ENCODE peak calls at places on chromosomes 11 and 22, in eight cellular contexts. One of them, this sample, is unnamed.

GRCh38 chr11:110356769-110357671 is 60.6 kb upstream of the RDX start:
- DNase-seq in activated naive CD4-positive, alpha-beta T cell treated with anti-CD3 and anti-CD28 coated beads, Interleukin-2, amount 50 U/mL, for 16 hours: no peak
- DNase-seq in hepatocyte: peak
- DNase-seq in left ventricle myocardium inferior: no peak
- DNase-seq in caudate nucleus: no peak
- DNase-seq in KBM-7: no peak
- DNase-seq in WTC11: no peak
- DNase-seq in GM06990: no peak
- DNase-seq in this sample: peak

GRCh38 chr11:124602193-124602592 is 9.0 kb upstream of the PANX3 start:
- DNase-seq in activated naive CD4-positive, alpha-beta T cell treated with anti-CD3 and anti-CD28 coated beads, Interleukin-2, amount 50 U/mL, for 16 hours: no peak
- DNase-seq in hepatocyte: no peak
- DNase-seq in caudate nucleus: no peak
- DNase-seq in WTC11: no peak
- DNase-seq in GM06990: no peak
- DNase-seq in KBM-7: no peak
- DNase-seq in left ventricle myocardium inferior: no peak
- DNase-seq in this sample: no peak

GRCh38 chr11:67584205-67584880 is 731 bp downstream of the GSTP1 start:
- DNase-seq in caudate nucleus: peak
- DNase-seq in KBM-7: peak
- DNase-seq in GM06990: peak
- DNase-seq in activated naive CD4-positive, alpha-beta T cell treated with anti-CD3 and anti-CD28 coated beads, Interleukin-2, amount 50 U/mL, for 16 hours: peak
- DNase-seq in left ventricle myocardium inferior: peak
- DNase-seq in WTC11: peak
- DNase-seq in hepatocyte: peak
- DNase-seq in this sample: peak

GRCh38 chr22:29479417-29480261 is at the start of gene NEFH:
- DNase-seq in KBM-7: no peak
- DNase-seq in hepatocyte: peak
- DNase-seq in WTC11: peak
- DNase-seq in left ventricle myocardium inferior: no peak
- DNase-seq in activated naive CD4-positive, alpha-beta T cell treated with anti-CD3 and anti-CD28 coated beads, Interleukin-2, amount 50 U/mL, for 16 hours: no peak
- DNase-seq in caudate nucleus: peak
- DNase-seq in GM06990: no peak
- DNase-seq in this sample: no peak

GRCh38 chr11:43521471-43521870 is 159.1 kb upstream of the HSD17B12 start:
- DNase-seq in activated naive CD4-positive, alpha-beta T cell treated with anti-CD3 and anti-CD28 coated beads, Interleukin-2, amount 50 U/mL, for 16 hours: no peak
- DNase-seq in KBM-7: no peak
- DNase-seq in caudate nucleus: no peak
- DNase-seq in GM06990: no peak
- DNase-seq in hepatocyte: no peak
- DNase-seq in WTC11: no peak
- DNase-seq in left ventricle myocardium inferior: no peak
- DNase-seq in this sample: no peak

GRCh38 chr22:46052331-46052771 is 75.4 kb upstream of the WNT7B start:
- DNase-seq in WTC11: peak
- DNase-seq in GM06990: no peak
- DNase-seq in KBM-7: no peak
- DNase-seq in hepatocyte: no peak
- DNase-seq in caudate nucleus: no peak
- DNase-seq in left ventricle myocardium inferior: peak
- DNase-seq in activated naive CD4-positive, alpha-beta T cell treated with anti-CD3 and anti-CD28 coated beads, Interleukin-2, amount 50 U/mL, for 16 hours: no peak
- DNase-seq in this sample: no peak

GRCh38 chr11:19933801-19934488 is 221.3 kb downstream of the NAV2 start:
- DNase-seq in WTC11: no peak
- DNase-seq in activated naive CD4-positive, alpha-beta T cell treated with anti-CD3 and anti-CD28 coated beads, Interleukin-2, amount 50 U/mL, for 16 hours: no peak
- DNase-seq in KBM-7: no peak
- DNase-seq in GM06990: no peak
- DNase-seq in hepatocyte: no peak
- DNase-seq in left ventricle myocardium inferior: no peak
- DNase-seq in caudate nucleus: no peak
- DNase-seq in this sample: no peak

GRCh38 chr11:45616802-45617549 is 48.4 kb downstream of the CHST1 start:
- DNase-seq in left ventricle myocardium inferior: no peak
- DNase-seq in hepatocyte: no peak
- DNase-seq in WTC11: no peak
- DNase-seq in GM06990: no peak
- DNase-seq in activated naive CD4-positive, alpha-beta T cell treated with anti-CD3 and anti-CD28 coated beads, Interleukin-2, amount 50 U/mL, for 16 hours: no peak
- DNase-seq in caudate nucleus: no peak
- DNase-seq in KBM-7: no peak
- DNase-seq in this sample: no peak

GRCh38 chr11:96169250-96169649 is 173.7 kb downstream of the MAML2 start:
- DNase-seq in hepatocyte: no peak
- DNase-seq in caudate nucleus: no peak
- DNase-seq in GM06990: no peak
- DNase-seq in WTC11: no peak
- DNase-seq in left ventricle myocardium inferior: no peak
- DNase-seq in KBM-7: no peak
- DNase-seq in activated naive CD4-positive, alpha-beta T cell treated with anti-CD3 and anti-CD28 coated beads, Interleukin-2, amount 50 U/mL, for 16 hours: no peak
- DNase-seq in this sample: peak

GRCh38 chr11:34284836-34285235 is 73.0 kb downstream of the ABTB2 start:
- DNase-seq in KBM-7: no peak
- DNase-seq in activated naive CD4-positive, alpha-beta T cell treated with anti-CD3 and anti-CD28 coated beads, Interleukin-2, amount 50 U/mL, for 16 hours: no peak
- DNase-seq in hepatocyte: no peak
- DNase-seq in GM06990: no peak
- DNase-seq in WTC11: no peak
- DNase-seq in caudate nucleus: no peak
- DNase-seq in left ventricle myocardium inferior: no peak
- DNase-seq in this sample: no peak

GRCh38 chr11:86291466-86292262 is 10.4 kb upstream of the HIKESHI start:
- DNase-seq in KBM-7: peak
- DNase-seq in left ventricle myocardium inferior: no peak
- DNase-seq in hepatocyte: peak
- DNase-seq in GM06990: no peak
- DNase-seq in activated naive CD4-positive, alpha-beta T cell treated with anti-CD3 and anti-CD28 coated beads, Interleukin-2, amount 50 U/mL, for 16 hours: peak
- DNase-seq in WTC11: peak
- DNase-seq in caudate nucleus: no peak
- DNase-seq in this sample: peak

GRCh38 chr11:73961321-73961720 is 10.5 kb downstream of the DNAJB13 start:
- DNase-seq in left ventricle myocardium inferior: no peak
- DNase-seq in caudate nucleus: no peak
- DNase-seq in KBM-7: no peak
- DNase-seq in hepatocyte: no peak
- DNase-seq in WTC11: no peak
- DNase-seq in activated naive CD4-positive, alpha-beta T cell treated with anti-CD3 and anti-CD28 coated beads, Interleukin-2, amount 50 U/mL, for 16 hours: no peak
- DNase-seq in GM06990: no peak
- DNase-seq in this sample: no peak

GRCh38 chr11:30564994-30565393 is 21.2 kb downstream of the MPPED2 start:
- DNase-seq in WTC11: no peak
- DNase-seq in hepatocyte: no peak
- DNase-seq in left ventricle myocardium inferior: no peak
- DNase-seq in KBM-7: no peak
- DNase-seq in caudate nucleus: no peak
- DNase-seq in GM06990: no peak
- DNase-seq in activated naive CD4-positive, alpha-beta T cell treated with anti-CD3 and anti-CD28 coated beads, Interleukin-2, amount 50 U/mL, for 16 hours: no peak
- DNase-seq in this sample: no peak

GRCh38 chr11:67438121-67438902 is 830 bp upstream of the PTPRCAP start:
- DNase-seq in KBM-7: no peak
- DNase-seq in WTC11: no peak
- DNase-seq in caudate nucleus: no peak
- DNase-seq in hepatocyte: no peak
- DNase-seq in left ventricle myocardium inferior: no peak
- DNase-seq in GM06990: peak
- DNase-seq in activated naive CD4-positive, alpha-beta T cell treated with anti-CD3 and anti-CD28 coated beads, Interleukin-2, amount 50 U/mL, for 16 hours: peak
- DNase-seq in this sample: no peak

GRCh38 chr11:84721561-84721961 is 905.6 kb downstream of the DLG2 start:
- DNase-seq in GM06990: no peak
- DNase-seq in WTC11: no peak
- DNase-seq in KBM-7: no peak
- DNase-seq in caudate nucleus: no peak
- DNase-seq in activated naive CD4-positive, alpha-beta T cell treated with anti-CD3 and anti-CD28 coated beads, Interleukin-2, amount 50 U/mL, for 16 hours: no peak
- DNase-seq in hepatocyte: no peak
- DNase-seq in left ventricle myocardium inferior: no peak
- DNase-seq in this sample: no peak

GRCh38 chr11:202490-202889 is 4.7 kb downstream of the BET1L start:
- DNase-seq in activated naive CD4-positive, alpha-beta T cell treated with anti-CD3 and anti-CD28 coated beads, Interleukin-2, amount 50 U/mL, for 16 hours: no peak
- DNase-seq in hepatocyte: no peak
- DNase-seq in KBM-7: no peak
- DNase-seq in caudate nucleus: no peak
- DNase-seq in left ventricle myocardium inferior: no peak
- DNase-seq in GM06990: no peak
- DNase-seq in WTC11: no peak
- DNase-seq in this sample: no peak

GRCh38 chr22:48782326-48782725 is 1045.3 kb downstream of the BRD1 start:
- DNase-seq in WTC11: no peak
- DNase-seq in left ventricle myocardium inferior: no peak
- DNase-seq in hepatocyte: no peak
- DNase-seq in KBM-7: no peak
- DNase-seq in caudate nucleus: no peak
- DNase-seq in activated naive CD4-positive, alpha-beta T cell treated with anti-CD3 and anti-CD28 coated beads, Interleukin-2, amount 50 U/mL, for 16 hours: no peak
- DNase-seq in GM06990: no peak
- DNase-seq in this sample: no peak

GRCh38 chr22:35425971-35426800 is 26.2 kb downstream of the MCM5 start:
- DNase-seq in caudate nucleus: no peak
- DNase-seq in hepatocyte: peak
- DNase-seq in KBM-7: no peak
- DNase-seq in GM06990: no peak
- DNase-seq in left ventricle myocardium inferior: no peak
- DNase-seq in WTC11: peak
- DNase-seq in activated naive CD4-positive, alpha-beta T cell treated with anti-CD3 and anti-CD28 coated beads, Interleukin-2, amount 50 U/mL, for 16 hours: no peak
- DNase-seq in this sample: no peak

GRCh38 chr11:72591785-72592490 is 82.3 kb downstream of the PDE2A start:
- DNase-seq in activated naive CD4-positive, alpha-beta T cell treated with anti-CD3 and anti-CD28 coated beads, Interleukin-2, amount 50 U/mL, for 16 hours: peak
- DNase-seq in GM06990: peak
- DNase-seq in KBM-7: no peak
- DNase-seq in WTC11: no peak
- DNase-seq in caudate nucleus: peak
- DNase-seq in hepatocyte: no peak
- DNase-seq in left ventricle myocardium inferior: no peak
- DNase-seq in this sample: no peak

GRCh38 chr11:132408877-132409276 is 1038.5 kb downstream of the NTM start:
- DNase-seq in GM06990: peak
- DNase-seq in KBM-7: no peak
- DNase-seq in caudate nucleus: no peak
- DNase-seq in left ventricle myocardium inferior: no peak
- DNase-seq in activated naive CD4-positive, alpha-beta T cell treated with anti-CD3 and anti-CD28 coated beads, Interleukin-2, amount 50 U/mL, for 16 hours: no peak
- DNase-seq in hepatocyte: no peak
- DNase-seq in WTC11: no peak
- DNase-seq in this sample: no peak

GRCh38 chr11:120079750-120080610 is 57.9 kb downstream of the TRIM29 start:
- DNase-seq in GM06990: no peak
- DNase-seq in activated naive CD4-positive, alpha-beta T cell treated with anti-CD3 and anti-CD28 coated beads, Interleukin-2, amount 50 U/mL, for 16 hours: peak
- DNase-seq in caudate nucleus: no peak
- DNase-seq in left ventricle myocardium inferior: peak
- DNase-seq in WTC11: peak
- DNase-seq in hepatocyte: no peak
- DNase-seq in KBM-7: no peak
- DNase-seq in this sample: peak

This sample was measured in mesendoderm.